ENCODE peak calls at places on chromosomes 11 and 22, in ten cellular contexts. Q is K562; P is cardiac fibroblast; Y is tibial nerve; A is CD4-positive, alpha-beta memory T cell; R is suprapubic skin; S is CD8-positive, alpha-beta T cell; C is cardiac muscle cell; E is A549; T is left lung. I is an unnamed sample.

GRCh38 chr22:46422896-46423295 is 87.4 kb downstream of the TRMU start:
- DNase-seq in C (no peak), S (no peak), E (no peak), Q (no peak), A (no peak), Y (no peak), T (no peak), R (no peak), P (no peak), I (no peak)

GRCh38 chr11:64844330-64845124 is at the start of gene CDC42BPG:
- DNase-seq in R (peak; percentile 80), Y (no peak), C (peak; percentile 76), S (peak; percentile 47), T (peak; percentile 95), A (peak; percentile 71), Q (peak; percentile 93), E (peak; percentile 87), P (peak; percentile 72), I (no peak)

GRCh38 chr11:75352417-75353206 is 1.2 kb upstream of the ARRB1 start:
- DNase-seq in A (peak; percentile 34), C (no peak), S (no peak), E (no peak), P (no peak), T (peak; percentile 92), Q (peak; percentile 8), Y (no peak), R (no peak), I (no peak)

GRCh38 chr11:8097926-8098325 is 16.9 kb downstream of the TUB start:
- DNase-seq in Q (no peak), A (no peak), E (no peak), S (no peak), Y (peak; percentile 3), C (no peak), R (peak; percentile 32), T (no peak), P (no peak), I (no peak)

GRCh38 chr22:49663823-49664222 is 163.8 kb downstream of the BRD1 start:
- DNase-seq in C (no peak), R (no peak), Q (no peak), E (no peak), S (no peak), P (no peak), Y (no peak), T (peak; percentile 39), A (no peak), I (no peak)

GRCh38 chr11:44773351-44773965 is 46.7 kb downstream of the TSPAN18 start:
- DNase-seq in C (no peak), E (no peak), Y (no peak), T (no peak), A (no peak), Q (no peak), P (no peak), R (no peak), S (no peak), I (no peak)

GRCh38 chr11:64342869-64343739 is 3.1 kb downstream of the CCDC88B start:
- DNase-seq in P (no peak), Q (no peak), T (peak; percentile 77), S (no peak), Y (no peak), E (no peak), C (no peak), A (no peak), R (no peak), I (no peak)

GRCh38 chr11:67504023-67504949 is 877 bp downstream of the PITPNM1 start:
- DNase-seq in P (peak; percentile 58), S (no peak), E (peak; percentile 32), C (peak; percentile 57), Y (no peak), R (no peak), Q (peak; percentile 75), A (no peak), T (peak; percentile 83), I (no peak)

GRCh38 chr22:28002181-28002700 is 83.2 kb upstream of the PITPNB start:
- DNase-seq in C (no peak), S (no peak), R (no peak), A (no peak), E (no peak), T (peak; percentile 51), Q (no peak), P (no peak), Y (no peak), I (no peak)

GRCh38 chr11:22920939-22921565 is 60.8 kb upstream of the CCDC179 start:
- DNase-seq in C (peak; percentile 60), R (no peak), P (peak; percentile 70), T (no peak), S (no peak), Y (no peak), Q (peak; percentile 2), A (no peak), E (peak; percentile 7), I (peak; percentile 32)

GRCh38 chr22:46078241-46079092 is 71.9 kb upstream of the PPARA start:
- DNase-seq in Q (no peak), C (no peak), Y (no peak), A (no peak), T (peak; percentile 81), S (no peak), P (peak; percentile 34), R (peak; percentile 86), E (no peak), I (no peak)

GRCh38 chr11:68146010-68146540 is 24.9 kb upstream of the CHKA start:
- DNase-seq in A (no peak), R (peak; percentile 87), E (peak; percentile 49), P (peak; percentile 38), Y (peak; percentile 78), C (no peak), T (peak; percentile 94), S (no peak), Q (no peak), I (no peak)

GRCh38 chr11:91932151-91932821 is 292.3 kb upstream of the FAT3 start:
- DNase-seq in A (no peak), S (no peak), T (no peak), R (no peak), P (no peak), E (no peak), C (no peak), Q (no peak), Y (no peak), I (no peak)

GRCh38 chr22:45010532-45010900 is 711 bp upstream of the PHF21B start:
- DNase-seq in T (peak; percentile 15), Y (no peak), C (no peak), E (peak; percentile 13), R (no peak), S (no peak), Q (no peak), P (no peak), A (no peak), I (peak; percentile 7)

GRCh38 chr11:134517115-134517514 is 105.1 kb upstream of the B3GAT1 start:
- DNase-seq in S (no peak), P (no peak), E (no peak), R (no peak), T (no peak), Q (no peak), A (no peak), C (no peak), Y (no peak), I (no peak)
- H3K4me3 ChIP-seq in S (no peak overlapping the region), P (no peak overlapping the region), E (no peak overlapping the region), R (no peak overlapping the region), T (no peak overlapping the region), Q (no peak overlapping the region), A (no peak overlapping the region), C (no peak overlapping the region), Y (no peak overlapping the region), I (no peak overlapping the region)

GRCh38 chr11:4006946-4007680 is 87.5 kb upstream of the RRM1 start:
- DNase-seq in P (no peak), A (peak; percentile 24), T (no peak), Q (no peak), R (no peak), E (no peak), Y (no peak), C (no peak), S (no peak), I (peak; percentile 71)
- H3K4me3 ChIP-seq in P (no peak overlapping the region), A (no peak overlapping the region), T (no peak overlapping the region), Q (no peak overlapping the region), R (no peak overlapping the region), E (no peak overlapping the region), Y (no peak overlapping the region), C (no peak overlapping the region), S (no peak overlapping the region), I (no peak overlapping the region)

GRCh38 chr11:118635237-118635591 is 27.8 kb downstream of the PHLDB1 start:
- DNase-seq in C (peak; percentile 39), Q (no peak), E (no peak), S (no peak), A (no peak), Y (no peak), P (no peak), R (no peak), T (peak; percentile 64), I (no peak)
- H3K4me3 ChIP-seq in C (peak overlapping the region; percentile 2), Q (peak overlapping the region; percentile 12), E (no peak overlapping the region), S (no peak overlapping the region), A (no peak overlapping the region), Y (peak overlapping the region; percentile 10), P (no peak overlapping the region), R (peak overlapping the region; percentile 26), T (no peak overlapping the region), I (no peak overlapping the region)

GRCh38 chr11:46383404-46383758 is 1.9 kb downstream of the MDK start:
- DNase-seq in E (no peak), T (no peak), Q (no peak), S (no peak), C (no peak), Y (no peak), P (no peak), R (no peak), A (no peak), I (no peak)

GRCh38 chr11:46381046-46381835 is at the start of gene MDK:
- DNase-seq in Y (no peak), A (no peak), E (no peak), S (no peak), C (peak; percentile 88), R (peak; percentile 68), Q (peak; percentile 90), P (peak; percentile 31), T (peak; percentile 85), I (no peak)

GRCh38 chr11:46381836-46382643 is 571 bp downstream of the MDK start:
- DNase-seq in E (no peak), C (peak; percentile 57), P (peak; percentile 19), Y (no peak), R (peak; percentile 63), S (no peak), A (no peak), Q (peak; percentile 63), T (no peak), I (no peak)

GRCh38 chr11:46383974-46384701 is 2.7 kb downstream of the MDK start:
- DNase-seq in Y (no peak), T (no peak), P (no peak), E (no peak), Q (peak; percentile 46), C (no peak), R (peak; percentile 56), A (no peak), S (no peak), I (no peak)

DNA sequence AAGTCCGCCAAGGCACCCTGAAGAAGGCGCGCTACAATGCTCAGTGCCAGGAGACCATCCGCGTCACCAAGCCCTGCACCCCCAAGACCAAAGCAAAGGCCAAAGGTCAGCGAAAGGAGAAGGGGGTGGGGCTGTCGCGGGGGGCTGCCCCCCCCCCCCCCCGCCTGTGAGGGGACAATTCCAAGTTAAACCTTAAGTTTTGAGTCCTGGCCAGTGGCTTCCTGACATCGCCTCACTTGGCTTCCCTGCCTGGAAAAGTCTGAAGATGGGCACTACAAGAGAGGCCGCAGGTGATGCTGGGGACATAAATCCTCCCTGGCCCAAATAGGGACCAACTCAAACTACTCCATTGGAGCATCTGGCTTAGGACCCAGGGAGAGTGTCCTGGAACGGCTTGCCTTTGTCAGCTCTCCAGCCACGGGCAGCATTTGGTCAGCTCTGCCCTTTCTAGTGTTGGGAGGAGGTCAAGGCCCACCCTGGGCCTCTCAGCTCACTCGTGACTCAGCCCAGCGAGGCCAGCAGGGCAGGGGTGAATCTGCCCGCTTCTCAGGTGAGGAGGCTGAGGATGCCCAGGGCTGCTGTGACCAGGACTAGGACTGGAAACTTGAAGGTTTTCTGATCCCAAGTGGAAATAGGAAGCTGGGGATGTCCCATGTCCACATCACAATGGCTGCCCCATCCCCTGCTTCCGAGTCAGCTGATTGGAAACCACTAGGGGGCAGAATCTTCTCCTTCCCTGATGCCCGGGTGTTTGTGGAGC is 1.4 kb downstream of the MDK start:
- DNase-seq in Y (no peak), Q (peak; percentile 68), P (peak; percentile 63), S (no peak), T (no peak), R (peak; percentile 59), E (peak; percentile 90), A (no peak), C (peak; percentile 70), I (no peak)
- H3K4me3 ChIP-seq in Y (peak overlapping the region; percentile 59), Q (peak overlapping the region; percentile 75), P (no peak overlapping the region), S (peak overlapping the region; percentile 53), T (peak overlapping the region; percentile 67), R (peak overlapping the region; percentile 70), E (no peak overlapping the region), A (no peak overlapping the region), C (peak overlapping the region; percentile 63), I (no peak overlapping the region)

I was measured in Jurkat, Clone E6-1.